ENCODE peak calls at places on chromosome 1, in ten cellular contexts. D is RWPE2, K is colonic mucosa, P is tibial nerve, F is astrocyte, M is left ventricle myocardium inferior, X is cardiac muscle cell, V is gastrocnemius medialis, W is body of pancreas, Y is PC-3. U is an unnamed sample. For H3K4me1, the result is how much of the 10 kb centered on the place peaks cover.

GRCh38 chr1:220271706-220272046 is 577 bp downstream of the RAB3GAP2 start:
- DNase-seq in D (no peak), F (peak), W (peak), K (peak), Y (no peak), P (peak), M (no peak), V (no peak), X (peak), U (no peak)

GRCh38 chr1:75615664-75616435 is 4.9 kb upstream of the SLC44A5 start:
- DNase-seq in P (no peak), V (no peak), Y (peak), X (peak), W (peak), K (peak), M (peak), D (no peak), F (peak), U (no peak)

GRCh38 chr1:31937300-31938183 is 626 bp downstream of the PTP4A2 start:
- DNase-seq in M (peak), Y (peak), F (peak), K (peak), D (peak), P (peak), V (peak), X (peak), W (peak), U (peak)

GRCh38 chr1:243415663-243416365 is 160.0 kb downstream of the SDCCAG8 start:
- DNase-seq in F (no peak), Y (no peak), D (no peak), X (no peak), V (no peak), K (no peak), M (no peak), W (no peak), P (no peak), U (no peak)

GRCh38 chr1:10835423-10836421 is 39.3 kb upstream of the CASZ1 start:
- DNase-seq in M (no peak), V (peak), Y (peak), X (peak), D (no peak), F (peak), P (no peak), K (peak), W (peak), U (no peak)

GRCh38 chr1:201294876-201295275 is 11.6 kb downstream of the PKP1 start:
- DNase-seq in V (no peak), M (no peak), W (no peak), P (no peak), X (no peak), K (no peak), Y (no peak), F (no peak), D (no peak), U (no peak)

GRCh38 chr1:77120950-77121349 is 98.3 kb downstream of the PIGK start:
- DNase-seq in X (no peak), Y (no peak), M (no peak), W (no peak), F (peak), D (no peak), K (no peak), V (no peak), P (no peak), U (no peak)

GRCh38 chr1:209542585-209542984 is 40.9 kb upstream of the CAMK1G start:
- DNase-seq in V (no peak), D (no peak), K (no peak), M (no peak), W (no peak), F (peak), X (no peak), P (no peak), Y (peak), U (no peak)

GRCh38 chr1:21576031-21576797 is 67.0 kb downstream of the ALPL start:
- DNase-seq in P (no peak), X (no peak), W (no peak), F (no peak), Y (no peak), M (no peak), K (no peak), V (no peak), D (no peak), U (no peak)

GRCh38 chr1:115251856-115252255 is 86.2 kb downstream of the NGF start:
- DNase-seq in K (no peak), P (no peak), W (peak), F (peak), Y (peak), V (no peak), X (peak), M (no peak), D (no peak), U (no peak)

GRCh38 chr1:200415693-200416593 is 6.1 kb upstream of the ZNF281 start:
- DNase-seq in M (no peak), P (peak), X (peak), W (peak), V (peak), D (peak), F (peak), Y (peak), K (no peak), U (peak)

DNA sequence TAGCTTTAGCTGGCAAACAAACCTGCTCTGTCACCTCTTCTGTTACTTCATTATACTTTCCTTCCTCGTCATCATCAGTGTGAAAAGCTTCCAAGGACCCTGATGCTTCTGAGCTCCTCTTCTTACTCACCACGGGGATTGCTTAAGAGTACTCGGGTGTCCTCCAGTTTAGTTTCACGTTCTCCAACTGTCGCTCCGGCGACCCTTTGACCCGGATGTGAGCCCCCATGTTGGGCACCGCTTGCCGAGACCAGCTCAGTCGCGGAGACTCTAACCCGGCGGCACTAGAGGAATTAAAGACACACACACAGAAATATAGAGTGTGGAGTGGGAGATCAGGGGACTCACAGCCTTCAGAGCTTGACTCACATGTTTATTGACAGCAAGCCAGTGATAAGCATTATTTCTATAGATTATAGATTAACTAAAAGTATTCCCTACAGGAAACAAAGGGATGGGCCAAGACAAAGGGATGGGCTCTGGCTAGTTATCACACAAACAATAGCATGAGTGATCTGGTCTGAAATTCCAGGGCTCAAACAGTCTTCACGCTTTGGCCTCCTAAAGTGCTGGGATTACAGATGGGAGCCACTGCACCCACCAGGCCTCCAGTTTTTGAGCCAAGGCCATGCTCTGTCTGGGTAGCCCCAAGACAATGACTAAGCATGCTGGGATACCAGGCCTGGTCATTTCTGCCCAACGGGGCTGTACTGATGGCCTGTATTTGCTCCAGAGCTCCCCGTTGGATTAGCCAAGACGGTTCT is 30.1 kb upstream of the ENO1 start:
- DNase-seq in M (no peak), Y (no peak), K (no peak), X (peak), P (no peak), F (peak), D (no peak), W (no peak), V (no peak), U (no peak)
- H3K4me1 ChIP-seq in M (under half), Y (under half), K (under half), X (under half), P (under half), F (under half), D (under half), W (under half), V (under half), U (under half)

GRCh38 chr1:218783916-218784315 is 389.8 kb upstream of the LYPLAL1 start:
- DNase-seq in F (no peak), X (no peak), P (no peak), M (no peak), K (no peak), D (no peak), V (no peak), Y (no peak), W (no peak), U (no peak)
- TF ChIP-seq CTCF in F (no peak), X (no peak), P (no peak), M (no peak), K (no peak), D (no peak), V (no peak), Y (no peak), W (no peak), U (no peak)

GRCh38 chr1:228083871-228084278 is 1.4 kb downstream of the ARF1 start:
- DNase-seq in P (no peak), D (no peak), V (peak), W (peak), F (no peak), K (peak), M (no peak), X (peak), Y (peak), U (no peak)

GRCh38 chr1:228082260-228082974 is at the start of gene ARF1:
- DNase-seq in X (peak), V (peak), P (peak), F (peak), W (peak), Y (peak), M (peak), D (no peak), K (peak), U (peak)

GRCh38 chr1:228084325-228084724 is 1.8 kb downstream of the ARF1 start:
- DNase-seq in W (peak), X (peak), F (peak), M (no peak), V (no peak), Y (peak), D (no peak), K (no peak), P (no peak), U (no peak)

GRCh38 chr1:228081578-228082259 is 789 bp upstream of the ARF1 start:
- DNase-seq in F (no peak), X (peak), D (no peak), V (no peak), M (peak), W (no peak), P (no peak), Y (peak), K (no peak), U (no peak)

GRCh38 chr1:228082975-228083870 is 715 bp downstream of the ARF1 start:
- DNase-seq in V (peak), D (no peak), K (peak), P (peak), F (no peak), Y (peak), W (peak), X (peak), M (peak), U (no peak)
- H3K4me1 ChIP-seq in V (half or more), D (under half), K (under half), P (half or more), F (under half), Y (under half), W (half or more), X (under half), M (half or more), U (under half)

GRCh38 chr1:204859885-204860284 is 10.8 kb upstream of the NFASC start:
- DNase-seq in X (no peak), Y (no peak), W (no peak), D (no peak), M (peak), F (no peak), V (no peak), K (no peak), P (no peak), U (no peak)

GRCh38 chr1:204853446-204853845 is 17.2 kb upstream of the NFASC start:
- DNase-seq in D (no peak), X (no peak), W (no peak), Y (no peak), P (no peak), V (no peak), K (no peak), M (no peak), F (no peak), U (no peak)

GRCh38 chr1:204858381-204858821 is 12.3 kb upstream of the NFASC start:
- DNase-seq in P (no peak), X (no peak), M (no peak), D (no peak), V (no peak), W (peak), Y (peak), F (no peak), K (no peak), U (no peak)

GRCh38 chr1:204852854-204853253 is 17.8 kb upstream of the NFASC start:
- DNase-seq in Y (no peak), X (no peak), W (no peak), M (no peak), F (no peak), V (no peak), P (no peak), D (no peak), K (no peak), U (no peak)

GRCh38 chr1:204854286-204854685 is 16.4 kb upstream of the NFASC start:
- DNase-seq in W (no peak), M (no peak), P (no peak), F (no peak), X (no peak), Y (no peak), D (no peak), V (no peak), K (no peak), U (no peak)
- TF ChIP-seq CTCF in W (no peak), M (no peak), P (no peak), F (no peak), X (no peak), Y (no peak), D (no peak), V (no peak), K (no peak), U (no peak)

GRCh38 chr1:27471476-27471875 is 18.5 kb downstream of the WASF2 start:
- DNase-seq in M (no peak), V (no peak), Y (no peak), W (no peak), P (no peak), K (no peak), X (no peak), F (no peak), D (no peak), U (no peak)
- H3K4me1 ChIP-seq in M (half or more), V (under half), Y (under half), W (under half), P (under half), K (under half), X (under half), F (under half), D (under half), U (under half)

U was measured in ascending aorta.